ENCODE peak calls at places on chromosome 20, in six cellular contexts. N, B, W, Q, H and Z are unnamed samples.

GRCh38 chr20:49275634-49276033 is 2.2 kb downstream of the ZNFX1 start:
- DNase-seq in N (no peak), B (no peak), W (no peak), H (no peak), Q (no peak), Z (no peak)

GRCh38 chr20:23774081-23774480 is 23.3 kb upstream of the CST1 start:
- DNase-seq in B (no peak), H (no peak), W (no peak), Q (no peak), N (no peak), Z (no peak)

GRCh38 chr20:62382306-62383198 is 4.4 kb upstream of the RPS21 start:
- DNase-seq in Q (peak; percentile 65), W (no peak), N (peak; percentile 93), B (peak; percentile 89), H (peak; percentile 84), Z (peak; percentile 19)

GRCh38 chr20:35661908-35662307 is 2.8 kb downstream of the CPNE1 start:
- DNase-seq in W (no peak), Q (no peak), H (peak; percentile 43), B (no peak), N (no peak), Z (no peak)

GRCh38 chr20:40414843-40415615 is 274.0 kb downstream of the MAFB start:
- DNase-seq in Q (no peak), W (no peak), N (peak; percentile 57), B (no peak), H (no peak), Z (peak; percentile 92)

GRCh38 chr20:7155282-7155681 is 387.8 kb downstream of the BMP2 start:
- DNase-seq in N (no peak), W (no peak), H (no peak), B (no peak), Q (no peak), Z (peak; percentile 98)

GRCh38 chr20:13883425-13883824 is 98.6 kb downstream of the NDUFAF5 start:
- DNase-seq in H (no peak), Q (no peak), N (no peak), W (no peak), B (no peak), Z (no peak)

GRCh38 chr20:50027611-50028105 is 44.9 kb downstream of the SNAI1 start:
- DNase-seq in Q (no peak), B (peak; percentile 94), H (peak; percentile 95), N (peak; percentile 96), W (peak; percentile 84), Z (no peak)

GRCh38 chr20:17835941-17836861 is 132.4 kb downstream of the SNX5 start:
- DNase-seq in Q (no peak), H (peak; percentile 29), W (peak; percentile 91), N (no peak), B (peak; percentile 93), Z (no peak)

GRCh38 chr20:2817891-2818595 is 1.9 kb downstream of the TMEM239 start:
- DNase-seq in N (no peak), Q (no peak), B (peak; percentile 81), W (peak; percentile 70), H (no peak), Z (no peak)

GRCh38 chr20:60046011-60046413 is 87.8 kb downstream of the CDH26 start:
- DNase-seq in N (no peak), H (no peak), W (no peak), Q (no peak), B (no peak), Z (no peak)

GRCh38 chr20:59455392-59456341 is 148.7 kb upstream of the PHACTR3 start:
- DNase-seq in Q (no peak), H (peak; percentile 9), N (peak; percentile 64), B (no peak), W (no peak), Z (peak; percentile 49)

GRCh38 chr20:31594558-31595379 is 10.3 kb upstream of the ID1 start:
- DNase-seq in H (peak; percentile 62), W (no peak), B (peak; percentile 88), Q (no peak), N (no peak), Z (peak; percentile 51)